ENCODE peak calls at places on chromosomes 4 and X, in ten cellular contexts. C, T, O, J, Z, B, D, P, X and E are unnamed samples.

GRCh38 chrX:49171752-49172279 is at the start of gene PLP2:
- DNase-seq in C (no peak), T (peak), O (peak), J (peak), Z (no peak), B (no peak), D (peak), P (no peak), X (no peak), E (peak)

GRCh38 chr4:56213543-56213942 is 173.7 kb downstream of the AASDH start:
- DNase-seq in C (no peak), T (no peak), O (no peak), J (no peak), Z (no peak), B (no peak), D (no peak), P (no peak), X (no peak), E (no peak)

GRCh38 chr4:74394476-74395136 is 29.7 kb downstream of the EREG start:
- DNase-seq in C (peak), T (peak), O (peak), J (peak), Z (no peak), B (no peak), D (no peak), P (no peak), X (no peak), E (no peak)

GRCh38 chrX:120244735-120245498 is 5.7 kb upstream of the ZBTB33 start:
- DNase-seq in C (peak), T (peak), O (peak), J (peak), Z (peak), B (peak), D (peak), P (peak), X (peak), E (peak)

GRCh38 chrX:118226060-118226428 is 109.4 kb upstream of the KLHL13 start:
- DNase-seq in C (peak), T (peak), O (peak), J (no peak), Z (no peak), B (no peak), D (no peak), P (no peak), X (no peak), E (no peak)

GRCh38 chr4:151676301-151676700 is 84.5 kb downstream of the GATB start:
- DNase-seq in C (no peak), T (peak), O (peak), J (peak), Z (no peak), B (no peak), D (no peak), P (no peak), X (no peak), E (no peak)

GRCh38 chrX:119410027-119410819 is 11.1 kb downstream of the SLC25A43 start:
- DNase-seq in C (no peak), T (peak), O (peak), J (peak), Z (no peak), B (peak), D (peak), P (no peak), X (peak), E (no peak)

GRCh38 chrX:115622534-115622933 is 61.6 kb downstream of the PLS3 start:
- DNase-seq in C (no peak), T (no peak), O (no peak), J (no peak), Z (no peak), B (no peak), D (no peak), P (no peak), X (no peak), E (no peak)

GRCh38 chr4:105158837-105159236 is 12.2 kb downstream of the TET2 start:
- DNase-seq in C (no peak), T (peak), O (no peak), J (peak), Z (no peak), B (no peak), D (peak), P (no peak), X (peak), E (no peak)

GRCh38 chr4:137819964-137820383 is 287.7 kb upstream of the PCDH18 start:
- DNase-seq in C (peak), T (peak), O (peak), J (peak), Z (no peak), B (no peak), D (peak), P (peak), X (no peak), E (peak)

GRCh38 chrX:20527458-20528099 is 260.9 kb upstream of the RPS6KA3 start:
- DNase-seq in C (peak), T (peak), O (peak), J (peak), Z (no peak), B (no peak), D (no peak), P (no peak), X (peak), E (no peak)

GRCh38 chrX:67544281-67544680 is 460 bp downstream of the AR start:
- DNase-seq in C (peak), T (peak), O (peak), J (peak), Z (no peak), B (no peak), D (no peak), P (peak), X (peak), E (no peak)

GRCh38 chr4:115278830-115279229 is 165.4 kb upstream of the NDST4 start:
- DNase-seq in C (no peak), T (no peak), O (no peak), J (no peak), Z (no peak), B (no peak), D (no peak), P (no peak), X (no peak), E (no peak)

GRCh38 chr4:150723727-150724411 is 141.9 kb downstream of the MAB21L2 start:
- DNase-seq in C (no peak), T (no peak), O (no peak), J (no peak), Z (no peak), B (no peak), D (no peak), P (no peak), X (no peak), E (no peak)

GRCh38 chrX:16897445-16897844 is 27.3 kb upstream of the RBBP7 start:
- DNase-seq in C (no peak), T (no peak), O (no peak), J (no peak), Z (no peak), B (no peak), D (peak), P (no peak), X (no peak), E (no peak)

GRCh38 chrX:145609951-145610511 is 207.6 kb upstream of the SLITRK2 start:
- DNase-seq in C (no peak), T (no peak), O (peak), J (peak), Z (no peak), B (no peak), D (no peak), P (no peak), X (no peak), E (no peak)

GRCh38 chr4:80078361-80079092 is 5.5 kb upstream of the ANTXR2 start:
- DNase-seq in C (no peak), T (no peak), O (no peak), J (no peak), Z (no peak), B (no peak), D (no peak), P (no peak), X (no peak), E (no peak)

GRCh38 chr4:163395055-163395454 is 51.4 kb downstream of the NPY5R start:
- DNase-seq in C (peak), T (peak), O (peak), J (peak), Z (no peak), B (no peak), D (no peak), P (no peak), X (no peak), E (no peak)

GRCh38 chr4:77844363-77844762 is 18.3 kb upstream of the MRPL1 start:
- DNase-seq in C (no peak), T (no peak), O (no peak), J (no peak), Z (no peak), B (no peak), D (no peak), P (no peak), X (no peak), E (no peak)